ENCODE peak calls at places on chromosomes 5 and 9, in five cellular contexts. V, C, E, A and B are unnamed samples. For H3K27me3, the result is how much of the 10 kb centered on the place peaks cover.

GRCh38 chr9:34037626-34038025 is 11.1 kb downstream of the UBAP2 start:
- DNase-seq in V (no peak), C (no peak), A (no peak), E (no peak), B (no peak)

GRCh38 chr5:61397238-61397637 is 65.2 kb downstream of the ZSWIM6 start:
- DNase-seq in A (no peak), V (no peak), C (no peak), E (no peak), B (no peak)

GRCh38 chr5:88780731-88781130 is 102.3 kb downstream of the MEF2C start:
- DNase-seq in A (no peak), E (no peak), V (no peak), C (no peak), B (no peak)

GRCh38 chr9:114061830-114062474 is 16.1 kb downstream of the AMBP start:
- DNase-seq in C (no peak), E (no peak), A (no peak), V (peak), B (no peak)

GRCh38 chr5:157718529-157718928 is 12.7 kb upstream of the THG1L start:
- DNase-seq in A (no peak), C (no peak), E (no peak), V (peak), B (no peak)

GRCh38 chr5:154092356-154092755 is 53.6 kb downstream of the MFAP3 start:
- DNase-seq in C (no peak), E (no peak), V (no peak), A (no peak), B (no peak)

GRCh38 chr9:129406278-129407225 is 214.3 kb downstream of the C9orf50 start:
- DNase-seq in E (peak), A (no peak), V (no peak), C (peak), B (no peak)

GRCh38 chr5:36675244-36675643 is 68.8 kb downstream of the SLC1A3 start:
- DNase-seq in C (no peak), V (no peak), E (no peak), A (no peak), B (no peak)

GRCh38 chr5:140175367-140176027 is 509 bp downstream of the CYSTM1 start:
- DNase-seq in C (peak), E (peak), A (peak), V (peak), B (peak)

GRCh38 chr9:99978221-99978620 is 71.8 kb downstream of the STX17 start:
- DNase-seq in C (no peak), A (no peak), V (no peak), E (no peak), B (no peak)

GRCh38 chr5:54295658-54296276 is 14.6 kb downstream of the ARL15 start:
- DNase-seq in V (no peak), A (no peak), E (no peak), C (no peak), B (no peak)

GRCh38 chr5:51376504-51376903 is 6.7 kb upstream of the ISL1 start:
- DNase-seq in V (no peak), C (no peak), E (no peak), A (no peak), B (no peak)

GRCh38 chr5:6466975-6467567 is 18.4 kb downstream of the UBE2QL1 start:
- DNase-seq in E (no peak), A (no peak), V (no peak), C (no peak), B (no peak)

GRCh38 chr5:58016892-58017291 is 443.0 kb downstream of the PLK2 start:
- DNase-seq in C (no peak), E (no peak), V (no peak), A (no peak), B (no peak)

GRCh38 chr5:86460519-86460918 is 157.2 kb upstream of the COX7C start:
- DNase-seq in E (no peak), V (no peak), A (no peak), C (no peak), B (no peak)

GRCh38 chr5:179964015-179964414 is 56.3 kb upstream of the TBC1D9B start:
- DNase-seq in A (no peak), C (no peak), E (no peak), V (no peak), B (no peak)

GRCh38 chr5:127280494-127281220 is 9.9 kb upstream of the MEGF10 start:
- DNase-seq in A (peak), E (no peak), C (no peak), V (no peak), B (no peak)

GRCh38 chr5:104088876-104089778 is 526.5 kb upstream of the NUDT12 start:
- DNase-seq in V (no peak), E (no peak), C (no peak), A (no peak), B (no peak)

GRCh38 chr9:92392690-92393089 is 11.7 kb downstream of the OGN start:
- DNase-seq in A (no peak), V (no peak), E (no peak), C (no peak), B (no peak)

GRCh38 chr9:76227165-76227564 is 167.1 kb downstream of the RFK start:
- DNase-seq in C (no peak), A (no peak), E (no peak), V (no peak), B (no peak)

GRCh38 chr9:80492221-80492620 is 920.5 kb downstream of the TLE4 start:
- DNase-seq in E (no peak), C (no peak), A (peak), V (no peak), B (no peak)

GRCh38 chr5:56412601-56413379 is 179.7 kb upstream of the ANKRD55 start:
- DNase-seq in C (no peak), A (peak), E (peak), V (no peak), B (peak)

GRCh38 chr9:90991953-90992352 is 190.3 kb downstream of the SYK start:
- DNase-seq in A (no peak), E (no peak), V (no peak), C (no peak), B (no peak)

GRCh38 chr9:2210201-2210600 is 195.1 kb downstream of the SMARCA2 start:
- DNase-seq in V (no peak), C (no peak), A (no peak), E (no peak), B (no peak)

GRCh38 chr5:139655727-139656271 is 7.7 kb downstream of the CXXC5 start:
- DNase-seq in V (no peak), E (no peak), C (no peak), A (peak), B (peak)

GRCh38 chr9:133059623-133060022 is 2.2 kb upstream of the CEL start:
- DNase-seq in C (no peak), E (no peak), A (peak), V (no peak), B (no peak)

GRCh38 chr5:56167522-56167921 is 65.6 kb downstream of the ANKRD55 start:
- DNase-seq in C (no peak), A (no peak), E (no peak), V (no peak), B (no peak)

GRCh38 chr5:145708169-145708568 is 127.0 kb downstream of the PRELID2 start:
- DNase-seq in A (no peak), C (no peak), E (no peak), V (no peak), B (no peak)

DNA sequence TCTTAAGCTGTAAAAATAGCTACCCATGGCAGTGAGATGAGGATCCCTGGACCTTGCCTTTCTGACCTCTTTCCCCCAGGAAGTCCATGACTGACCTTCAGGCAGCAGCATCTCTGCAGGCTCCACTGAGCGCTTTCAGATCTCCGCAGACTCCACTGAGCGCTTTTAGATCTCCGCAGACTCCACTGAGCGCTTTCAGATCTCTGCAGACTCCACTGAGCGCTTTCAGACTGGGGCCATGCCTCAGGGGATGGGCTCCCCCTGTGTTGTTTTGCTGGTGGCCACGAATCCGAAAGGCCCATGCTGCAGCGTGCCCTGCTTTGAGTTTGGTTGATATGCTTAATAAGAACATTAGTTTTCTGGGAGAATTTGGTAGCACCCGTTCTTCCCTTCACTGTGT is 254.2 kb downstream of the FANCC start:
- DNase-seq in A (no peak), C (no peak), E (no peak), V (no peak), B (no peak)
- H3K27ac ChIP-seq in A (peak), C (no peak), E (peak), V (no peak), B (peak)

DNA sequence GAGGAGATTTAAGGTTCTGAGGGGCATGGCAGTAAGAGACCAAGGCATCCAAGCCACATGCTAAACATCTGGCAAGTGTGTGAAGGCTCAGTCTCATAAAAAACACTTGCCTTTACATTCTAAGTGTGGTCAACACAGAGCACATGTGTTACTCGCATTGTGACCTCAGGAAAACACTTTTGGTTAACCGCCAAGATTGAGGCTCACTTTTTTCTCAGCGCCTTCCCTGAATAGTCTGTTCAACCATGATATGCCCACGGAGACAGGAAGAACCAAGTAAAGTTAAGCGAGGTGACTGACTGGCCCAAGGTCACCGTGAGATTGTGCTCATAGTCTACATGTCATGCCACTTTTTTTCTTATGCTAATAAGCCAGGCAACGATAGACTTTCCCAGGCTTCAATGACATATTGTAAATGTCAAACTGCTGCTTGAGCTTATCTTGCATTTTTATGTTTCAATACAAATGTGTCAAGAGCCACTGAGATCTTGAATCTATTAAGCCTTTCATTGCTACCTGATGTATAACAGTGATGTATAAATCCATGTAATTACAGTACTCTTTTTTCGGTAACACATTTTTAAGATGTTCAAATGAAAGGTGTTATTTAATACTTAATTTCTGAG is 21.1 kb upstream of the IL9 start:
- DNase-seq in C (no peak), V (no peak), A (no peak), E (no peak), B (no peak)
- H3K27me3 ChIP-seq in C (under half), V (under half), A (under half), E (under half), B (under half)

GRCh38 chr9:37903831-37904646 is at the start of gene SLC25A51:
- DNase-seq in E (peak), V (peak), A (peak), C (peak), B (peak)
- TF ChIP-seq POLR2A in E (peak), V (peak), A (peak), C (peak), B (peak)

GRCh38 chr9:121675381-121675780 is 23.9 kb downstream of the DAB2IP start:
- DNase-seq in E (no peak), A (no peak), C (no peak), V (no peak), B (no peak)
- H3K27ac ChIP-seq in E (no peak), A (no peak), C (no peak), V (no peak), B (no peak)

GRCh38 chr9:38081356-38082108 is 12.5 kb upstream of the SHB start:
- DNase-seq in E (no peak), A (no peak), V (no peak), C (no peak), B (no peak)

GRCh38 chr9:38075272-38075671 is 6.2 kb upstream of the SHB start:
- DNase-seq in A (no peak), E (no peak), C (no peak), V (no peak), B (no peak)

GRCh38 chr9:38083858-38084555 is 15.0 kb upstream of the SHB start:
- DNase-seq in A (no peak), E (no peak), C (no peak), V (no peak), B (no peak)

GRCh38 chr9:38082456-38083287 is 13.6 kb upstream of the SHB start:
- DNase-seq in C (no peak), E (no peak), V (no peak), A (no peak), B (no peak)

DNA sequence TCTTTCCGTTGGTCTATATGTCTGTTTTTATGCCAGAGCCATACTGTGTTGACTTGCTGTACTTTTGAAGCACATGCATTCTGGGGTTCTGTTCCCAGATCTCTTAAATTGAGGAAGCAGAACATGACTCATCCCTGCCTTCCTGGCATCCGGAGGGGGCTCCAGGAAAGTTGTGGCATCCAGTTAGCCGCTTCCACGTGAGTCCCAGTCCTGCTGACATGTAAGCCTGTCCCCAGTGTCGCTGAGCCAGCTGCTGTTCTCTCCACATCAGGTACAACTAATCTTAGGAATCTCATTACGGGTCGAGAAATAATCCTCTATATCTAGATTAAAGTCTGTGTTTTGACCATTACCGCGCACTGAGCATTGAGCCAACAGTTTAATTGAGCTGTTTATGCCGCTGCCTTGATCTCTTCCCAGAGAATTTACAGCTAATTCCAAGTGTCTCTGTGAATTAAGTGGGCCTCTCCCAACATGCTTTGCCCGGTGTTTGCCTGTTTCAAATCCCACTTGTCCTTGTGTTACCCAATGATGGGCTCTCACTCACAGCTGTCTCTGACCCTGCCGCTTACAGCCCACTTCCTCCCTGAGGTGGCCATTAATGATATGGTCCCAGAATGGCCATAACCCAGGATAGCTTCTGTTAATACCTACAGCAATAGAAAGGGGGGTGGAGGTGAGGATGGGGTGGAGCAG is 10.5 kb upstream of the SHB start:
- DNase-seq in V (no peak), A (no peak), C (no peak), E (peak), B (no peak)
- H3K27me3 ChIP-seq in V (under half), A (under half), C (under half), E (under half), B (under half)

GRCh38 chr5:160418561-160419457 is at the start of gene SLU7:
- DNase-seq in C (peak), V (peak), E (peak), A (peak), B (peak)

GRCh38 chr5:160423025-160423554 is 1.4 kb downstream of the PTTG1 start:
- DNase-seq in C (no peak), V (no peak), A (no peak), E (no peak), B (peak)

GRCh38 chr5:160419458-160420330 is 813 bp upstream of the SLU7 start:
- DNase-seq in E (no peak), A (no peak), V (no peak), C (no peak), B (no peak)

GRCh38 chr5:160420331-160420610 is 1.4 kb upstream of the PTTG1 start:
- DNase-seq in C (no peak), V (no peak), E (no peak), A (no peak), B (no peak)

GRCh38 chr5:160421625-160422258 is at the start of gene PTTG1:
- DNase-seq in E (peak), A (peak), V (peak), C (peak), B (peak)
- TF ChIP-seq POLR2A in E (peak), A (no peak), V (no peak), C (no peak), B (peak)

DNA sequence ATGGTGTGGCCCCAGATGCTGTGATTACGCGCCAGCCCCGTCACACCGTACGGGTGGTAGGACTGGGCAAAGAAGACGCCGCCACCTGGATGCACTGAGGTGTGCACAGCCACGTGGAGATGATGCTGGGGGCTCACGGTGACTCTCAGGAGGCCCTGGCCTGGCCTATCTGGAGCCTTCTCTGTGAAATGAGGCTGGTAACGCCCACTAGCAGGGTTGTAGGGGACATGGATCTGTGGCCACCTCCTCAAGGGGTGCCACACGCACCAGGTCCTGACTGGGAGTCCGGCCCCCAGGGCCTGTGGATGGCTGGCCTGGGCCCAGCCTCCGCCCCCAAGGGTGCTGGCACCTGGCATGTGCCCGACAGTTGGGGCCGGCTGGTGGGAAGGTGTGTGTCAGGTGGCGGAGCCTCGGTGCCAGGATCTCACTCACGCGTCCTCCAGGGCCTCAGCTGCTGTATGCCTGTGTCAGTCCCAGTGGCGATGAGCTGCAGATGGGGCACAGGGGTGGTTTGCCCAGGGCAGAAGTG is 32.4 kb downstream of the NEK6 start:
- DNase-seq in E (peak), C (no peak), V (no peak), A (peak), B (no peak)
- H3K27ac ChIP-seq in E (peak), C (no peak), V (no peak), A (no peak), B (no peak)